ENCODE peak calls at places on chromosomes 4 and X, in four cellular contexts. N is heart left ventricle, J is body of pancreas, S is endothelial cell of umbilical vein. I is an unnamed sample.

GRCh38 chr4:141501395-141501794 is 135.0 kb upstream of the IL15 start:
- DNase-seq in J (no peak), N (no peak), S (no peak), I (no peak)

GRCh38 chrX:121581885-121582284 is 534.5 kb downstream of the GLUD2 start:
- DNase-seq in S (no peak), J (no peak), N (no peak), I (no peak)

GRCh38 chrX:45351478-45351877 is 150.8 kb upstream of the DIPK2B start:
- DNase-seq in J (no peak), S (no peak), N (no peak), I (no peak)

GRCh38 chrX:154486396-154487207 is at the start of gene UBL4A:
- DNase-seq in J (peak; percentile 79), N (peak; percentile 69), S (peak; percentile 15), I (peak; percentile 28)

GRCh38 chr4:87116230-87116629 is 104.2 kb downstream of the KLHL8 start:
- DNase-seq in J (no peak), N (no peak), S (no peak), I (no peak)

GRCh38 chr4:168304744-168305459 is 13.7 kb downstream of the DDX60 start:
- DNase-seq in J (no peak), N (no peak), S (peak; percentile 39), I (no peak)

GRCh38 chr4:52028970-52029369 is 8.8 kb upstream of the LRRC66 start:
- DNase-seq in N (no peak), S (no peak), J (no peak), I (no peak)

GRCh38 chrX:47170861-47171692 is 22.6 kb upstream of the UBA1 start:
- DNase-seq in S (no peak), J (peak; percentile 0), N (no peak), I (no peak)

GRCh38 chr4:184887947-184888346 is 62.2 kb upstream of the ACSL1 start:
- DNase-seq in S (no peak), J (no peak), N (no peak), I (no peak)

GRCh38 chrX:132948648-132949260 is 9.7 kb downstream of the HS6ST2 start:
- DNase-seq in J (peak; percentile 21), N (no peak), S (no peak), I (no peak)

GRCh38 chr4:22063613-22064012 is 115.0 kb upstream of the KCNIP4 start:
- DNase-seq in N (no peak), S (no peak), J (no peak), I (no peak)

GRCh38 chr4:188396037-188396436 is 256.8 kb downstream of the TRIML1 start:
- DNase-seq in J (no peak), N (no peak), S (no peak), I (no peak)

GRCh38 chr4:184384056-184384809 is 90.1 kb downstream of the IRF2 start:
- DNase-seq in N (peak; percentile 31), S (peak; percentile 74), J (peak; percentile 44), I (peak; percentile 41)

GRCh38 chr4:85147481-85148076 is 181.1 kb upstream of the WDFY3 start:
- DNase-seq in N (peak; percentile 72), J (peak; percentile 74), S (peak; percentile 66), I (peak; percentile 32)

GRCh38 chr4:113692809-113693411 is 68.6 kb downstream of the CAMK2D start:
- DNase-seq in N (no peak), S (no peak), J (no peak), I (no peak)

GRCh38 chr4:145731026-145731425 is 51.1 kb downstream of the C4orf51 start:
- DNase-seq in J (peak; percentile 85), S (no peak), N (no peak), I (no peak)

GRCh38 chr4:108433832-108434231 is 186.5 kb upstream of the RPL34 start:
- DNase-seq in J (no peak), S (no peak), N (no peak), I (no peak)

GRCh38 chr4:94168321-94168720 is 39.3 kb upstream of the SMARCAD1 start:
- DNase-seq in J (no peak), S (no peak), N (no peak), I (no peak)

GRCh38 chr4:23438764-23439163 is 451.1 kb downstream of the PPARGC1A start:
- DNase-seq in S (no peak), N (no peak), J (no peak), I (no peak)

GRCh38 chr4:25466966-25467697 is 90.1 kb downstream of the ANAPC4 start:
- DNase-seq in S (peak; percentile 93), J (no peak), N (no peak), I (no peak)
- TF ChIP-seq POLR2A in S (peak; percentile 50), J (no peak), N (no peak), I (no peak)

GRCh38 chr4:74933562-74934015 is 673 bp downstream of the PARM1 start:
- DNase-seq in S (peak; percentile 4), J (peak; percentile 58), N (peak; percentile 27), I (no peak)
- H3K4me3 ChIP-seq in S (peak overlapping the region; percentile 33), J (peak overlapping the region; percentile 78), N (peak overlapping the region; percentile 72), I (peak overlapping the region; percentile 75)

GRCh38 chr4:121950212-121950679 is 1.6 kb downstream of the TRPC3 start:
- DNase-seq in N (peak; percentile 74), S (peak; percentile 56), J (peak; percentile 61), I (peak; percentile 30)

GRCh38 chr4:121951570-121952110 is at the start of gene TRPC3:
- DNase-seq in S (peak; percentile 6), N (peak; percentile 32), J (no peak), I (peak; percentile 11)

GRCh38 chr4:121952290-121952689 is 430 bp upstream of the TRPC3 start:
- DNase-seq in J (no peak), S (no peak), N (no peak), I (no peak)

GRCh38 chr4:121953860-121954259 is 2.0 kb upstream of the TRPC3 start:
- DNase-seq in S (no peak), N (no peak), J (no peak), I (no peak)

GRCh38 chr4:121950680-121951569 is 935 bp downstream of the TRPC3 start:
- DNase-seq in N (peak; percentile 35), S (peak; percentile 13), J (peak; percentile 39), I (no peak)
- TF ChIP-seq POLR2A in N (no peak), S (no peak), J (no peak), I (no peak)

GRCh38 chr4:1515763-1516162 is 109.5 kb upstream of the NKX1-1 start:
- DNase-seq in N (no peak), J (no peak), S (no peak), I (no peak)
- H3K4me3 ChIP-seq in N (no peak overlapping the region), J (no peak overlapping the region), S (no peak overlapping the region), I (no peak overlapping the region)

DNA sequence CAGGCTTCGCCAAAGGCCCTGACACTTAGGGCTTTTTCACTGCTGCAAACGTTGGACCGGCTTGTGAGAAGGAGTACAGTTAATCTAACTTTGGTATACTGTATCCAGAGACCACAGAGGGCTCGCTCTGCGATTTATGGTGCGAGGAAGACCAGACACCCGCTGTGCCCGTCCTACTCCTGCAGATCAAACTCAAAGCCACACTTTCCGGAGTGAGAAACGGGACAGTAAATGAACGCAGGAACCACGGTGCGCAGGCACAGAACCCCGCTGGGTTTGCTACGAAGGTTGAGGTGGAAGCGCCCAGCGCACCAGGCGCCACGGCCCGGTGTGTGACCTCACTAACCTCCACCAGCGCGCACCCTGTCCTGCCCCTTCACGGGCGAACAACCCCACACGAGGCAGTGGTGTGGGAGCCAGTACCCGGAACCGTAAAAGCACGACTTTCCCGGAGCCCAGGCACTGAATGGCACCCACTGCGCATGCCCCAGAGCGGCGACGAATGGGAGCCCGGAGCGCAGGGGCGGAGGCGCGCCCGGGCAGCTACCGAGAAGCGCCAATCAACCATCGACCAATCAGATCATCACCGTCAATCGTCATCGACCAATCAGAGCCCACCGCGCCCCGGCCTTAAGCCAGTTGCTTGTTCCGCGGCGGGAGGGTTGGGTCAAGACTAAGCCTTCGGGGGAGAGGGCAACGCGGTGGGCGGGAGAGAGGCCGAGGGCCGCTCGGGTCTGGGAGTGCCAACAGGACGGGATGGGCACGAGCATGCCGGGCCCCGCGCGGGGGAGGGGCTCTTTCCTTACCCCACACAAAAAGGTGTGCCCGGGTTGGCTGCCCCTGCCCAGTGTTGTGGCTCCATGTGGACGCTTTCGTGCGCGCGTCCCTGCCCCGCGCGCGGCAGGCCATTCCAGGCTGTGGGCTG is 21.3 kb upstream of the WDR45 start:
- DNase-seq in N (peak; percentile 93), J (peak; percentile 92), S (peak; percentile 94), I (peak; percentile 78)
- TF ChIP-seq POLR2A in N (no peak), J (peak; percentile 83), S (peak; percentile 39), I (peak; percentile 60)

GRCh38 chrX:10636337-10636736 is 16.0 kb upstream of the MID1 start:
- DNase-seq in N (peak; percentile 32), S (peak; percentile 73), J (peak; percentile 46), I (no peak)
- H3K4me3 ChIP-seq in N (no peak overlapping the region), S (no peak overlapping the region), J (no peak overlapping the region), I (no peak overlapping the region)

GRCh38 chr4:140047017-140047640 is 106.9 kb downstream of the MAML3 start:
- DNase-seq in S (peak; percentile 43), J (peak; percentile 27), N (peak; percentile 79), I (peak; percentile 46)

GRCh38 chr4:140048419-140049022 is 105.5 kb downstream of the MAML3 start:
- DNase-seq in N (no peak), S (peak; percentile 50), J (no peak), I (no peak)

GRCh38 chr4:140047781-140048180 is 106.2 kb downstream of the MAML3 start:
- DNase-seq in S (peak; percentile 69), J (no peak), N (no peak), I (no peak)

GRCh38 chr4:140049924-140050681 is 103.9 kb downstream of the MAML3 start:
- DNase-seq in S (peak; percentile 82), J (no peak), N (no peak), I (no peak)

DNA sequence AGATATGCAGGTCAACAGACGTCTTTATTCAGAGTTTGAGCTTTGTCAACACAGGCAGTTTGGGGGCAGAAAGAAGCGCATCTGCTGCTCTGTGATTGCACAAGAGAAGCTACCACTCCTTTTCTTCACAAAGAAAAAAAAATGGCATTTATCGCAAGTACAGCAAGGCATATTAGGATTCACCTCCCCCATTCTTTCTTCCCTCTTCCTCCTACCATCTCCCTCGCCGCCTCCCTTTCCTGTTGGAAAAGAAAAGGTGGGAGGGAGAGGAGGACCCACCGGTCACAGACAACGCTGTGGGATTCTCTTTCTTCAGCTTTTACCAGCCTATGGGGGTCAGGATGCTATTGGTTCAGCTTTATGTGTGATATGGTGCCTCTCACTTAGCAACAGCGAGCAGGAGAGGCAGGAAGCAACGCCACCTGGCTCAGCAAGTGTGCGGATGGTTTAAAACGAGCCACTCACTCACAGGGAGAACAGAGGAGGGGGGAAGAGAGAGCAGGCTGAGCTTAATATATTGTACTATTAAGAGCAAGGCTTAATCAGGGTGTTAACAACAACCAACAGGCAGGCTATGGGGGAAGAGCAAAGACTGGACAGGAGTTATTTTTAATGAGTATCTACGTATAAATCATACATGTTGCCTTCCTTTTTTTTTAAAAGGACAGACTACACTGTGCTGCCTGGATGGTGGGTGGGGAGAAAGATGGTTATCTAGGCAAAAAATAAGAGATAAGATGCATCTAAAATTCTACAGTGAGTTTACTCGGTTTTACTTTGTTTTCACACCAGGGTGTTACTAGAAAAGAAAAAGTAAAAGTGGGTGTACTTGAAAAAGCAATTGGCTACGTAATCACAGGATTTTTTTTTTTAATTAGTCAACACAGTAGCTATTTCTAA is 104.7 kb downstream of the MAML3 start:
- DNase-seq in J (peak; percentile 71), S (peak; percentile 85), N (peak; percentile 54), I (peak; percentile 17)
- TF ChIP-seq POLR2A in J (peak; percentile 22), S (peak; percentile 32), N (no peak), I (no peak)

DNA sequence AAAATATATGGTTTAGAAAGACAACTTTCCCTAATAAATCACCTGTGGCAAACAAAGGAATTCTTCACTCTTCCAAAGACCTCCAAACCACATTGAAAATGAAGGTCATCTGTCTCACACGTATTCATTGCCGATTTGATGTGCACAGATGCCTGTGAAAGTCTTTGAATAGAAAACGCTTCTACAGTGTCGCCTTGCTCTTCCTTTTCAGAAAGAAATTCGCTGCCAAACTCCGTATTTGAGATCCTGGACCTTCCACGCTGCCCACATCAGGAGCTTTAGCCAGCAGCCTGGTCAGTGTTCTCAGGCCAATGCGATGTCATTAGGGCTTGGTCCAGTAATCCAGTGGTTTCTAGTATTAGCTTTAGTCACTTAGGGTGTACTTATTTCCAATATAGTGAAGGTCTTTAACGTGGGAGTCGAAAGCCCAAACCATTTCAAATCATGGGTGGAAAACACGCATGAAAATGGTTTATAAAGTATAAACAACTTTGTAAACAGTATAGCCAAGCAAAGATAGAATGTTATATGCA is 22.1 kb downstream of the SPINK2 start:
- DNase-seq in N (no peak), J (no peak), S (no peak), I (no peak)
- H3K4me3 ChIP-seq in N (peak overlapping the region; percentile 64), J (no peak overlapping the region), S (peak overlapping the region; percentile 54), I (peak overlapping the region; percentile 72)

I was measured in gastrocnemius medialis.